ENCODE peak calls at places on chromosomes 16 and 17, in five cellular contexts. One of them, this sample, is unnamed.

GRCh38 chr16:11012841-11013240 is 68.5 kb downstream of the CLEC16A start:
- DNase-seq in Peyer's patch: no peak
- DNase-seq in NCI-H1092 treated with DMSO at 0.1 percent for 48 hours: no peak
- DNase-seq in MCF 10A: no peak
- DNase-seq in activated effector memory CD4-positive, alpha-beta T cell treated with Interleukin-2 at 50 U/mL for 16 hours: no peak
- DNase-seq in this sample: no peak

GRCh38 chr17:10842658-10843057 is 4.8 kb upstream of the PIRT start:
- DNase-seq in Peyer's patch: no peak
- DNase-seq in NCI-H1092 treated with DMSO at 0.1 percent for 48 hours: no peak
- DNase-seq in MCF 10A: no peak
- DNase-seq in activated effector memory CD4-positive, alpha-beta T cell treated with Interleukin-2 at 50 U/mL for 16 hours: no peak
- DNase-seq in this sample: no peak

GRCh38 chr17:73170921-73171320 is 6.1 kb downstream of the SSTR2 start:
- DNase-seq in Peyer's patch: no peak
- DNase-seq in NCI-H1092 treated with DMSO at 0.1 percent for 48 hours: no peak
- DNase-seq in MCF 10A: no peak
- DNase-seq in activated effector memory CD4-positive, alpha-beta T cell treated with Interleukin-2 at 50 U/mL for 16 hours: no peak
- DNase-seq in this sample: no peak

GRCh38 chr17:38330941-38331411 is 12.8 kb downstream of the GPR179 start:
- DNase-seq in Peyer's patch: no peak
- DNase-seq in NCI-H1092 treated with DMSO at 0.1 percent for 48 hours: no peak
- DNase-seq in MCF 10A: no peak
- DNase-seq in activated effector memory CD4-positive, alpha-beta T cell treated with Interleukin-2 at 50 U/mL for 16 hours: no peak
- DNase-seq in this sample: no peak

GRCh38 chr17:81487487-81488275 is 24.9 kb downstream of the ACTG1 start:
- DNase-seq in Peyer's patch: peak; percentile 87
- DNase-seq in NCI-H1092 treated with DMSO at 0.1 percent for 48 hours: peak; percentile 72
- DNase-seq in MCF 10A: peak; percentile 47
- DNase-seq in activated effector memory CD4-positive, alpha-beta T cell treated with Interleukin-2 at 50 U/mL for 16 hours: peak; percentile 64
- DNase-seq in this sample: no peak

GRCh38 chr17:306536-307294 is 45.9 kb downstream of the RPH3AL start:
- DNase-seq in Peyer's patch: no peak
- DNase-seq in NCI-H1092 treated with DMSO at 0.1 percent for 48 hours: no peak
- DNase-seq in MCF 10A: no peak
- DNase-seq in activated effector memory CD4-positive, alpha-beta T cell treated with Interleukin-2 at 50 U/mL for 16 hours: no peak
- DNase-seq in this sample: no peak

GRCh38 chr17:65409381-65409780 is 152.1 kb downstream of the AXIN2 start:
- DNase-seq in Peyer's patch: no peak
- DNase-seq in NCI-H1092 treated with DMSO at 0.1 percent for 48 hours: no peak
- DNase-seq in MCF 10A: no peak
- DNase-seq in activated effector memory CD4-positive, alpha-beta T cell treated with Interleukin-2 at 50 U/mL for 16 hours: no peak
- DNase-seq in this sample: no peak

GRCh38 chr16:56950881-56951771 is 10.6 kb upstream of the CETP start:
- DNase-seq in Peyer's patch: peak; percentile 84
- DNase-seq in NCI-H1092 treated with DMSO at 0.1 percent for 48 hours: peak; percentile 30
- DNase-seq in MCF 10A: peak; percentile 43
- DNase-seq in activated effector memory CD4-positive, alpha-beta T cell treated with Interleukin-2 at 50 U/mL for 16 hours: peak; percentile 28
- DNase-seq in this sample: no peak

GRCh38 chr17:17077101-17077500 is 34.8 kb downstream of the MPRIP start:
- DNase-seq in Peyer's patch: peak; percentile 24
- DNase-seq in NCI-H1092 treated with DMSO at 0.1 percent for 48 hours: no peak
- DNase-seq in MCF 10A: no peak
- DNase-seq in activated effector memory CD4-positive, alpha-beta T cell treated with Interleukin-2 at 50 U/mL for 16 hours: no peak
- DNase-seq in this sample: no peak

GRCh38 chr17:34011599-34011998 is 243.5 kb upstream of the CCL2 start:
- DNase-seq in Peyer's patch: no peak
- DNase-seq in NCI-H1092 treated with DMSO at 0.1 percent for 48 hours: no peak
- DNase-seq in MCF 10A: no peak
- DNase-seq in activated effector memory CD4-positive, alpha-beta T cell treated with Interleukin-2 at 50 U/mL for 16 hours: no peak
- DNase-seq in this sample: no peak

GRCh38 chr17:59093702-59094231 is 12.9 kb downstream of the TRIM37 start:
- DNase-seq in Peyer's patch: no peak
- DNase-seq in NCI-H1092 treated with DMSO at 0.1 percent for 48 hours: no peak
- DNase-seq in MCF 10A: peak; percentile 87
- DNase-seq in activated effector memory CD4-positive, alpha-beta T cell treated with Interleukin-2 at 50 U/mL for 16 hours: no peak
- DNase-seq in this sample: no peak

GRCh38 chr17:2011421-2012371 is 13.4 kb downstream of the RTN4RL1 start:
- DNase-seq in Peyer's patch: no peak
- DNase-seq in NCI-H1092 treated with DMSO at 0.1 percent for 48 hours: no peak
- DNase-seq in MCF 10A: peak; percentile 74
- DNase-seq in activated effector memory CD4-positive, alpha-beta T cell treated with Interleukin-2 at 50 U/mL for 16 hours: no peak
- DNase-seq in this sample: no peak

GRCh38 chr16:85563515-85564276 is 49.4 kb upstream of the GSE1 start:
- DNase-seq in Peyer's patch: peak; percentile 82
- DNase-seq in NCI-H1092 treated with DMSO at 0.1 percent for 48 hours: no peak
- DNase-seq in MCF 10A: no peak
- DNase-seq in activated effector memory CD4-positive, alpha-beta T cell treated with Interleukin-2 at 50 U/mL for 16 hours: no peak
- DNase-seq in this sample: no peak

GRCh38 chr17:14813649-14814048 is 451.5 kb downstream of the PMP22 start:
- DNase-seq in Peyer's patch: no peak
- DNase-seq in NCI-H1092 treated with DMSO at 0.1 percent for 48 hours: no peak
- DNase-seq in MCF 10A: no peak
- DNase-seq in activated effector memory CD4-positive, alpha-beta T cell treated with Interleukin-2 at 50 U/mL for 16 hours: no peak
- DNase-seq in this sample: peak; percentile 66

GRCh38 chr16:69888005-69888560 is 63.1 kb upstream of the CLEC18A start:
- DNase-seq in Peyer's patch: no peak
- DNase-seq in NCI-H1092 treated with DMSO at 0.1 percent for 48 hours: no peak
- DNase-seq in MCF 10A: no peak
- DNase-seq in activated effector memory CD4-positive, alpha-beta T cell treated with Interleukin-2 at 50 U/mL for 16 hours: no peak
- DNase-seq in this sample: no peak

GRCh38 chr16:57190136-57190535 is 4.0 kb downstream of the RSPRY1 start:
- DNase-seq in Peyer's patch: no peak
- DNase-seq in NCI-H1092 treated with DMSO at 0.1 percent for 48 hours: no peak
- DNase-seq in MCF 10A: no peak
- DNase-seq in activated effector memory CD4-positive, alpha-beta T cell treated with Interleukin-2 at 50 U/mL for 16 hours: no peak
- DNase-seq in this sample: no peak

GRCh38 chr16:88531931-88532433 is 38.2 kb upstream of the ZC3H18 start:
- DNase-seq in Peyer's patch: no peak
- DNase-seq in NCI-H1092 treated with DMSO at 0.1 percent for 48 hours: no peak
- DNase-seq in MCF 10A: no peak
- DNase-seq in activated effector memory CD4-positive, alpha-beta T cell treated with Interleukin-2 at 50 U/mL for 16 hours: no peak
- DNase-seq in this sample: no peak

GRCh38 chr17:16371742-16372141 is 9.1 kb upstream of the UBB start:
- DNase-seq in Peyer's patch: no peak
- DNase-seq in NCI-H1092 treated with DMSO at 0.1 percent for 48 hours: no peak
- DNase-seq in MCF 10A: no peak
- DNase-seq in activated effector memory CD4-positive, alpha-beta T cell treated with Interleukin-2 at 50 U/mL for 16 hours: no peak
- DNase-seq in this sample: no peak

GRCh38 chr17:59331929-59332889 is 754 bp downstream of the YPEL2 start:
- DNase-seq in Peyer's patch: peak; percentile 71
- DNase-seq in NCI-H1092 treated with DMSO at 0.1 percent for 48 hours: no peak
- DNase-seq in MCF 10A: no peak
- DNase-seq in activated effector memory CD4-positive, alpha-beta T cell treated with Interleukin-2 at 50 U/mL for 16 hours: peak; percentile 18
- DNase-seq in this sample: no peak

GRCh38 chr16:51383909-51384308 is 232.8 kb upstream of the SALL1 start:
- DNase-seq in Peyer's patch: no peak
- DNase-seq in NCI-H1092 treated with DMSO at 0.1 percent for 48 hours: no peak
- DNase-seq in MCF 10A: no peak
- DNase-seq in activated effector memory CD4-positive, alpha-beta T cell treated with Interleukin-2 at 50 U/mL for 16 hours: no peak
- DNase-seq in this sample: no peak

GRCh38 chr16:83727018-83727417 is 80.8 kb upstream of the HSBP1 start:
- DNase-seq in Peyer's patch: no peak
- DNase-seq in NCI-H1092 treated with DMSO at 0.1 percent for 48 hours: no peak
- DNase-seq in MCF 10A: no peak
- DNase-seq in activated effector memory CD4-positive, alpha-beta T cell treated with Interleukin-2 at 50 U/mL for 16 hours: no peak
- DNase-seq in this sample: no peak

GRCh38 chr17:2111691-2112090 is 56.8 kb downstream of the HIC1 start:
- DNase-seq in Peyer's patch: no peak
- DNase-seq in NCI-H1092 treated with DMSO at 0.1 percent for 48 hours: no peak
- DNase-seq in MCF 10A: no peak
- DNase-seq in activated effector memory CD4-positive, alpha-beta T cell treated with Interleukin-2 at 50 U/mL for 16 hours: no peak
- DNase-seq in this sample: no peak

GRCh38 chr16:31134625-31135534 is 647 bp downstream of the PRSS8 start:
- DNase-seq in Peyer's patch: peak; percentile 77
- DNase-seq in NCI-H1092 treated with DMSO at 0.1 percent for 48 hours: peak; percentile 57
- DNase-seq in MCF 10A: peak; percentile 88
- DNase-seq in activated effector memory CD4-positive, alpha-beta T cell treated with Interleukin-2 at 50 U/mL for 16 hours: no peak
- DNase-seq in this sample: no peak

GRCh38 chr17:81074875-81075274 is 39.9 kb downstream of the BAIAP2 start:
- DNase-seq in Peyer's patch: no peak
- DNase-seq in NCI-H1092 treated with DMSO at 0.1 percent for 48 hours: no peak
- DNase-seq in MCF 10A: no peak
- DNase-seq in activated effector memory CD4-positive, alpha-beta T cell treated with Interleukin-2 at 50 U/mL for 16 hours: no peak
- DNase-seq in this sample: no peak

This sample was measured in iPS DF 6.9.